ENCODE peak calls at places on chromosome 1, in six cellular contexts. U is activated CD8-positive, alpha-beta T cell treated with anti-CD3 and anti-CD28 coated beads, Interleukin-2, amount 10 ng/mL, durations not matched to agents 7 days and 5 days; Y is brain microvascular endothelial cell; W is substantia nigra; O is mucosa of gallbladder; B is activated naive CD4-positive, alpha-beta T cell. Q is an unnamed sample.

GRCh38 chr1:33468559-33468958 is 3.9 kb upstream of the ZSCAN20 start:
- DNase-seq in B (no peak), O (no peak), W (no peak), U (no peak), Y (peak), Q (no peak)

GRCh38 chr1:63980706-63981407 is 207.0 kb downstream of the ROR1 start:
- DNase-seq in B (no peak), O (peak), Y (no peak), U (no peak), W (no peak), Q (no peak)

GRCh38 chr1:2103901-2104590 is 53.8 kb downstream of the PRKCZ start:
- DNase-seq in W (no peak), B (no peak), U (no peak), Y (no peak), O (no peak), Q (no peak)

GRCh38 chr1:184036517-184036949 is 995 bp downstream of the COLGALT2 start:
- DNase-seq in W (no peak), O (no peak), B (no peak), U (no peak), Y (no peak), Q (peak)

GRCh38 chr1:20376880-20377494 is 86.3 kb downstream of the VWA5B1 start:
- DNase-seq in O (peak), W (peak), B (peak), U (peak), Y (peak), Q (peak)

GRCh38 chr1:45684402-45684801 is 1.9 kb downstream of the GPBP1L1 start:
- DNase-seq in U (no peak), Y (no peak), B (no peak), O (no peak), W (no peak), Q (no peak)

GRCh38 chr1:236301958-236302335 is 20.2 kb upstream of the ERO1B start:
- DNase-seq in Y (no peak), O (no peak), W (no peak), B (no peak), U (no peak), Q (no peak)

GRCh38 chr1:1167416-1168155 is 6.1 kb upstream of the TTLL10 start:
- DNase-seq in U (no peak), O (no peak), Y (no peak), B (no peak), W (no peak), Q (no peak)

GRCh38 chr1:153192697-153193096 is 10.5 kb upstream of the LELP1 start:
- DNase-seq in Y (no peak), B (no peak), U (no peak), O (no peak), W (no peak), Q (peak)

GRCh38 chr1:177620636-177621190 is 349.1 kb downstream of the SEC16B start:
- DNase-seq in O (no peak), W (no peak), Y (peak), B (no peak), U (no peak), Q (no peak)

GRCh38 chr1:234779160-234779538 is 169.2 kb upstream of the IRF2BP2 start:
- DNase-seq in O (no peak), B (no peak), U (no peak), W (no peak), Y (no peak), Q (peak)

GRCh38 chr1:201059871-201060555 is 36.5 kb upstream of the KIF21B start:
- DNase-seq in O (no peak), U (no peak), Y (no peak), W (no peak), B (no peak), Q (no peak)

GRCh38 chr1:107572674-107573205 is 392.2 kb downstream of the VAV3 start:
- DNase-seq in B (no peak), Y (no peak), O (no peak), U (no peak), W (no peak), Q (no peak)

GRCh38 chr1:210654176-210654786 is 325.6 kb downstream of the HHAT start:
- DNase-seq in Y (peak), U (peak), W (no peak), O (no peak), B (no peak), Q (no peak)

GRCh38 chr1:101181930-101182329 is 54.9 kb upstream of the S1PR1 start:
- DNase-seq in W (no peak), Y (peak), U (no peak), O (no peak), B (no peak), Q (no peak)

GRCh38 chr1:184974837-184975115 is 468 bp upstream of the NIBAN1 start:
- DNase-seq in Y (no peak), O (no peak), W (no peak), U (no peak), B (no peak), Q (no peak)

Q was measured in neural progenitor cell.